ENCODE peak calls at places on chromosomes 1 and 21, in four cellular contexts. O is GM23248, I is PC-3, S is SK-N-SH. Z is an unnamed sample.

GRCh38 chr1:183185941-183186490 is at the start of gene LAMC2:
- DNase-seq in O (no peak), I (peak; percentile 93), S (no peak), Z (no peak)

GRCh38 chr1:81812712-81813111 is 12.0 kb downstream of the ADGRL2 start:
- DNase-seq in O (peak; percentile 13), I (no peak), S (no peak), Z (no peak)

GRCh38 chr1:47409311-47410085 is 6.6 kb upstream of the FOXE3 start:
- DNase-seq in O (peak; percentile 95), I (no peak), S (no peak), Z (no peak)

GRCh38 chr1:61334718-61335589 is 252.6 kb downstream of the NFIA start:
- DNase-seq in O (no peak), I (no peak), S (peak; percentile 79), Z (no peak)

GRCh38 chr1:96808186-96808585 is 86.6 kb downstream of the PTBP2 start:
- DNase-seq in O (no peak), I (no peak), S (peak; percentile 16), Z (no peak)

GRCh38 chr1:96357132-96357531 is 364.5 kb upstream of the PTBP2 start:
- DNase-seq in O (no peak), I (no peak), S (no peak), Z (no peak)

GRCh38 chr1:109040627-109041613 is 982 bp downstream of the WDR47 start:
- DNase-seq in O (peak; percentile 54), I (peak; percentile 6), S (peak; percentile 63), Z (no peak)

GRCh38 chr1:225877570-225877969 is 4.6 kb downstream of the TMEM63A start:
- DNase-seq in O (peak; percentile 69), I (peak; percentile 58), S (peak; percentile 77), Z (peak; percentile 40)

GRCh38 chr1:53343831-53344668 is 16.2 kb upstream of the LRP8 start:
- DNase-seq in O (peak; percentile 26), I (no peak), S (no peak), Z (no peak)

GRCh38 chr1:57910331-57910730 is 486.5 kb upstream of the DAB1 start:
- DNase-seq in O (no peak), I (no peak), S (no peak), Z (no peak)

GRCh38 chr1:7594002-7594713 is 176.9 kb upstream of the VAMP3 start:
- DNase-seq in O (no peak), I (no peak), S (peak; percentile 69), Z (no peak)

GRCh38 chr1:15033264-15033663 is 120.3 kb upstream of the TMEM51 start:
- DNase-seq in O (peak; percentile 33), I (peak; percentile 54), S (no peak), Z (no peak)

GRCh38 chr1:32100359-32100758 is 7.5 kb upstream of the KPNA6 start:
- DNase-seq in O (peak; percentile 23), I (no peak), S (no peak), Z (no peak)

GRCh38 chr21:28791595-28792282 is 200.9 kb downstream of the LTN1 start:
- DNase-seq in O (no peak), I (no peak), S (no peak), Z (no peak)

GRCh38 chr1:167775178-167775577 is 53.4 kb downstream of the MPZL1 start:
- DNase-seq in O (peak; percentile 56), I (no peak), S (no peak), Z (no peak)

GRCh38 chr1:151611288-151611790 is 511 bp upstream of the SNX27 start:
- DNase-seq in O (peak; percentile 86), I (peak; percentile 71), S (no peak), Z (no peak)

GRCh38 chr1:2911391-2912178 is 109.7 kb upstream of the ACTRT2 start:
- DNase-seq in O (no peak), I (no peak), S (peak; percentile 44), Z (no peak)

GRCh38 chr1:181608386-181608785 is 125.1 kb downstream of the CACNA1E start:
- DNase-seq in O (no peak), I (no peak), S (no peak), Z (no peak)

GRCh38 chr1:181603735-181604410 is 120.6 kb downstream of the CACNA1E start:
- DNase-seq in O (no peak), I (no peak), S (no peak), Z (no peak)

GRCh38 chr1:181604482-181604881 is 121.2 kb downstream of the CACNA1E start:
- DNase-seq in O (no peak), I (no peak), S (no peak), Z (no peak)

GRCh38 chr1:181608951-181609350 is 125.6 kb downstream of the CACNA1E start:
- DNase-seq in O (no peak), I (no peak), S (no peak), Z (no peak)

DNA sequence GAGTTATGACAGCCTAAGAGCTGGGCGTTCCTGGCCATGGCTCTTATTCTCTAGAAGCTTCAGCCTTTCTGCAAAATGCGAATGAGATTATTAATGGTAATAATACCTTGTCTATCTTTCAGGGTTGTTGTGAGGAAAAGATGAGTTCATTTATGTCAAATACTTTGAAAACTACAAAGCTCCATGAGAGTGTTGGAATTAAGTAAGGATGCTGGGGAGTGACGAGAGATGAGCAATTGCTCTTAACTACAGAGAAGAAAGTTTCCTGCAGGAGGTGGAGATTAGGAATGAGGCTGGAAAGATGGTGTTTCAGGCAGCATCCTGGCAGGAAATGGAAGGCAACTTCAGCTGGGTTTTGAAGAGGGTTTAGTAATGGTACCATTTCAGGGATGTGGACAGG is 124.2 kb downstream of the CACNA1E start:
- DNase-seq in O (no peak), I (no peak), S (no peak), Z (no peak)
- H3K9me2 ChIP-seq in O (no peaks in the 10 kb centered on the region), I (no peaks in the 10 kb centered on the region), S (no peaks in the 10 kb centered on the region), Z (no peaks in the 10 kb centered on the region)

GRCh38 chr1:19064906-19065450 is 108.5 kb upstream of the IFFO2 start:
- DNase-seq in O (no peak), I (no peak), S (no peak), Z (no peak)

GRCh38 chr1:19065526-19066247 is 109.2 kb upstream of the IFFO2 start:
- DNase-seq in O (no peak), I (no peak), S (no peak), Z (no peak)

GRCh38 chr1:19066874-19067186 is 110.4 kb upstream of the IFFO2 start:
- DNase-seq in O (no peak), I (no peak), S (no peak), Z (peak; percentile 48)

GRCh38 chr1:19067187-19067911 is 110.9 kb upstream of the IFFO2 start:
- DNase-seq in O (no peak), I (peak; percentile 20), S (peak; percentile 63), Z (no peak)

DNA sequence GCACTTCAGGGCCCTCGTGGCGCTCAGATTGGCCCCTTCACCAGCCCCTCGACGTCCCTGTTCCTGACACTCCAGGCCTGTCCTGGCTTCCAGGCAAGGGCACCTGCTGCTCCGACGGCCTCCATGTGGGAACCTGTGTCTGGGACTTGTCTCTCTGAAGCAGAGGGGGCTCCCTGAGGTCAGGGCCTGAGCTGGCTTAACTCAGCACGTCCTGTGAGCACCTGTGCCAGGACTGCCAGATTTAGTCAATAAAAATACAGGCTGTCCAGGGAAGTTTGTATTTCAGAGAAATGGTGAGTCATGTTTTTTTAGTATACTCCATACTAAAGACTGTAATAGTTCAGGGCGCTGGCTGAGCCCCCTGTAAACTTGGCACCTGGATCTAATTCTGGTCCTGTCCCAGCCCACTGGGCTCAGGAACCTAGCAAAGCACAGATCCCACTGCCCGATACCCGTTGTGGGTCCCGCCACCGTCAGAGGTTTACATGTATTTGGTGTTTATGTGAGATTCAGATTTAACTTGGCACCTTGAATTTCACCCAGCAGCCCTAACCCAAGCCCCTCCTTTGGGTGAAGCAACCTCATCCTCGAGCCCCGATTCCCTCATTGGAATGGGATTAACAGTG is 109.9 kb upstream of the IFFO2 start:
- DNase-seq in O (no peak), I (peak; percentile 77), S (no peak), Z (no peak)
- H3K9ac ChIP-seq in O (no peak overlapping the region), I (peak overlapping the region; percentile 20), S (no peak overlapping the region), Z (no peak overlapping the region)

GRCh38 chr1:224381880-224382548 is 25.3 kb downstream of the CNIH4 start:
- DNase-seq in O (no peak), I (no peak), S (no peak), Z (no peak)
- H3F3A ChIP-seq in O (peaks cover 76% of the 10 kb centered on the region), I (no peaks in the 10 kb centered on the region), S (peaks cover 30% of the 10 kb centered on the region), Z (peaks cover 34% of the 10 kb centered on the region)

GRCh38 chr1:115348636-115349035 is 10.6 kb upstream of the NGF start:
- DNase-seq in O (no peak), I (no peak), S (no peak), Z (no peak)

GRCh38 chr1:115341948-115342347 is 3.9 kb upstream of the NGF start:
- DNase-seq in O (no peak), I (no peak), S (no peak), Z (no peak)

GRCh38 chr1:115340879-115341278 is 2.8 kb upstream of the NGF start:
- DNase-seq in O (no peak), I (no peak), S (no peak), Z (no peak)

GRCh38 chr1:115338457-115338820 is 390 bp upstream of the NGF start:
- DNase-seq in O (no peak), I (no peak), S (no peak), Z (no peak)

DNA sequence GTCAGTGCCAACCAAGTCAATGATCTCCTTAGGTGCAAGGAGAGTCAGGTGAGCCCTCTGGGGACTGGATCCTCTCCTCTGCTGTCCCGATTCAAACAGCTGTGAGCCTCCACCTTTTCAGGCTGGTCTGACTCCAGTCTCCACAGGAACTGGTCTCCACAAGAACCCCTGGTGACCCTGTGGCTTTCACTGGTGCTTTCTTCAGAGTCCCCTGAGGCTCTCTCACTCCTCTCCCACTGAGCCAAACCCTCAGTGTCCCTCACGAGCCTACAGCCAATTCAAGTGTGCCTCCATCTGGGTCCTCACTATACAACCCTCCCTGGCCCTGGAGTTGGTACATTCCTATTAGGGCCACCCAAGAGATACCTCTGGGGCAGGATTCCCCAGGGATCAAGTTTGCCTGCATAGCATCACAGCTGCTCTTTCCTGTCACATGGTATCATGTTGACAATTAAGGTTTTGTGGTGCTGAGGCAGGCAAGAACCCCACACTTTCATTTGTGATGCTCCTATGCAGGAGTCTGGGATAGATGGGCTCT is 5.2 kb upstream of the NGF start:
- DNase-seq in O (peak; percentile 0), I (no peak), S (no peak), Z (peak; percentile 19)
- H3K9me2 ChIP-seq in O (no peaks in the 10 kb centered on the region), I (no peaks in the 10 kb centered on the region), S (no peaks in the 10 kb centered on the region), Z (no peaks in the 10 kb centered on the region)

GRCh38 chr21:44927259-44927586 is 6.5 kb upstream of the ITGB2 start:
- DNase-seq in O (no peak), I (no peak), S (no peak), Z (no peak)
- H3K9ac ChIP-seq in O (peak overlapping the region; percentile 79), I (peak overlapping the region; percentile 82), S (no peak overlapping the region), Z (no peak overlapping the region)

GRCh38 chr1:203556047-203556851 is 62.3 kb downstream of the OPTC start:
- DNase-seq in O (peak; percentile 95), I (no peak), S (peak; percentile 75), Z (no peak)
- H3F3A ChIP-seq in O (peaks cover 60% of the 10 kb centered on the region), I (peaks cover 19% of the 10 kb centered on the region), S (peaks cover 63% of the 10 kb centered on the region), Z (no peaks in the 10 kb centered on the region)

Z was measured in MM.1S.